ENCODE peak calls at places on chromosomes 6 and 20, in seven cellular contexts. B is uterus, F is ovary, E is adrenal gland, W is breast epithelium, X is body of pancreas, T is heart left ventricle. J is an unnamed sample.

GRCh38 chr20:46350201-46350985 is 42.1 kb upstream of the CDH22 start:
- DNase-seq in B (no peak), F (no peak), E (peak), W (no peak), X (no peak), T (no peak), J (peak)

GRCh38 chr20:50762045-50762422 is 30.7 kb downstream of the PARD6B start:
- DNase-seq in B (no peak), F (no peak), E (peak), W (peak), X (peak), T (no peak), J (peak)

GRCh38 chr6:33977606-33978438 is 168.1 kb downstream of the GRM4 start:
- DNase-seq in B (no peak), F (no peak), E (no peak), W (no peak), X (no peak), T (no peak), J (no peak)

GRCh38 chr6:30091577-30092381 is 16.2 kb upstream of the RNF39 start:
- DNase-seq in B (no peak), F (no peak), E (peak), W (peak), X (no peak), T (no peak), J (peak)

GRCh38 chr6:4405609-4406212 is 270.3 kb upstream of the ECI2 start:
- DNase-seq in B (no peak), F (no peak), E (no peak), W (no peak), X (no peak), T (no peak), J (no peak)

GRCh38 chr20:4961746-4962145 is 39.6 kb downstream of the SLC23A2 start:
- DNase-seq in B (no peak), F (no peak), E (peak), W (no peak), X (peak), T (peak), J (no peak)

GRCh38 chr20:41167118-41167470 is 29.8 kb downstream of the PLCG1 start:
- DNase-seq in B (no peak), F (peak), E (no peak), W (no peak), X (no peak), T (no peak), J (no peak)

GRCh38 chr20:38987777-38988176 is 25.6 kb downstream of the DHX35 start:
- DNase-seq in B (no peak), F (no peak), E (no peak), W (no peak), X (no peak), T (no peak), J (no peak)

GRCh38 chr6:152386131-152386530 is 251.0 kb downstream of the SYNE1 start:
- DNase-seq in B (no peak), F (no peak), E (no peak), W (no peak), X (no peak), T (no peak), J (no peak)

GRCh38 chr20:1895674-1896496 is 678 bp downstream of the SIRPA start:
- DNase-seq in B (peak), F (no peak), E (no peak), W (peak), X (peak), T (no peak), J (no peak)

GRCh38 chr20:346640-347316 is at the start of gene NRSN2:
- DNase-seq in B (peak), F (peak), E (peak), W (peak), X (peak), T (peak), J (peak)

GRCh38 chr6:150717419-150717818 is 117.7 kb downstream of the PLEKHG1 start:
- DNase-seq in B (no peak), F (no peak), E (no peak), W (peak), X (peak), T (no peak), J (no peak)

GRCh38 chr6:21601341-21601740 is 7.8 kb downstream of the SOX4 start:
- DNase-seq in B (no peak), F (no peak), E (no peak), W (no peak), X (no peak), T (no peak), J (no peak)

GRCh38 chr6:144944121-144944520 is 659.0 kb downstream of the UTRN start:
- DNase-seq in B (no peak), F (no peak), E (no peak), W (no peak), X (no peak), T (no peak), J (no peak)

GRCh38 chr6:68473433-68474210 is 161.5 kb upstream of the ADGRB3 start:
- DNase-seq in B (no peak), F (no peak), E (no peak), W (no peak), X (no peak), T (no peak), J (no peak)

GRCh38 chr6:113632220-113632864 is 224.8 kb upstream of the MARCKS start:
- DNase-seq in B (no peak), F (no peak), E (peak), W (peak), X (peak), T (peak), J (no peak)

GRCh38 chr6:44730771-44731391 is 343.4 kb downstream of the CDC5L start:
- DNase-seq in B (no peak), F (no peak), E (no peak), W (no peak), X (no peak), T (no peak), J (no peak)

GRCh38 chr6:44732243-44732642 is 344.7 kb downstream of the CDC5L start:
- DNase-seq in B (no peak), F (no peak), E (no peak), W (no peak), X (no peak), T (no peak), J (no peak)

GRCh38 chr6:44733868-44734267 is 346.4 kb downstream of the CDC5L start:
- DNase-seq in B (peak), F (no peak), E (peak), W (no peak), X (peak), T (peak), J (peak)

GRCh38 chr6:44733146-44733545 is 345.6 kb downstream of the CDC5L start:
- DNase-seq in B (no peak), F (no peak), E (no peak), W (no peak), X (no peak), T (no peak), J (no peak)

DNA sequence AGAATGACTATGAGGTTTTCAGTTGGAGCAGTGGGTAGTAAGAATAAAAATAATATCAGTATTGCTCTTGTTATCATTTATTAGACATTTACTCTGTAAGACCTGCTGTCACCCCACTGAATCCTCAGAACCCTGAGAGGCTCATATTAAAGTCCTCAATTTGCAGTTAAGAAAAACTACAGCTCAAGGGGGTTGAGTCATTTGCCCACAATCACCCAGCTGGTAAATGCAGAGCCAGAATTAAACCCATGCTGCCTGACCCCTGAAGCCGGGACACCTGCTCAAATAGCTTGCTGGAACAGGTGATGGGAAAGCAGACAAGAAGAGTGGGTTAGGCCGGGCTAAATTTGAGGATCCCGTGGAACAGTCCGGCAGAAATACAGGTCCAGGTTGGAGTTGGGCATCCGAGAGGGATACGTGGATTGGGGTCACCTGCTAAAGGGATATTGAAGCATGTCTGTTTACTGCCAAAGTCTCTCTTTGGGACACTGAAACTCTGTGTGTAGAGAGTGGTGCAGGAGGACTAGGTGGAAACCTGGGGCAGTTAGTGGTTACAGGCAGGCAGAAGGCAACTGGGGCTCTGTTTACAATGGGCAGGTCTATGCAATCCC is 344.1 kb downstream of the CDC5L start:
- DNase-seq in B (no peak), F (no peak), E (no peak), W (no peak), X (no peak), T (no peak), J (no peak)
- H3K27ac ChIP-seq in B (no peak), F (no peak), E (no peak), W (no peak), X (no peak), T (no peak), J (no peak)

GRCh38 chr6:139370707-139371345 is 3.6 kb downstream of the CITED2 start:
- DNase-seq in B (no peak), F (no peak), E (no peak), W (no peak), X (no peak), T (no peak), J (no peak)

GRCh38 chr6:139370047-139370706 is 4.3 kb downstream of the CITED2 start:
- DNase-seq in B (no peak), F (no peak), E (peak), W (no peak), X (peak), T (no peak), J (no peak)

GRCh38 chr6:139372326-139373153 is 1.9 kb downstream of the CITED2 start:
- DNase-seq in B (no peak), F (no peak), E (no peak), W (no peak), X (no peak), T (no peak), J (no peak)

GRCh38 chr6:139373154-139373927 is 1.1 kb downstream of the CITED2 start:
- DNase-seq in B (peak), F (peak), E (peak), W (peak), X (peak), T (peak), J (peak)

DNA sequence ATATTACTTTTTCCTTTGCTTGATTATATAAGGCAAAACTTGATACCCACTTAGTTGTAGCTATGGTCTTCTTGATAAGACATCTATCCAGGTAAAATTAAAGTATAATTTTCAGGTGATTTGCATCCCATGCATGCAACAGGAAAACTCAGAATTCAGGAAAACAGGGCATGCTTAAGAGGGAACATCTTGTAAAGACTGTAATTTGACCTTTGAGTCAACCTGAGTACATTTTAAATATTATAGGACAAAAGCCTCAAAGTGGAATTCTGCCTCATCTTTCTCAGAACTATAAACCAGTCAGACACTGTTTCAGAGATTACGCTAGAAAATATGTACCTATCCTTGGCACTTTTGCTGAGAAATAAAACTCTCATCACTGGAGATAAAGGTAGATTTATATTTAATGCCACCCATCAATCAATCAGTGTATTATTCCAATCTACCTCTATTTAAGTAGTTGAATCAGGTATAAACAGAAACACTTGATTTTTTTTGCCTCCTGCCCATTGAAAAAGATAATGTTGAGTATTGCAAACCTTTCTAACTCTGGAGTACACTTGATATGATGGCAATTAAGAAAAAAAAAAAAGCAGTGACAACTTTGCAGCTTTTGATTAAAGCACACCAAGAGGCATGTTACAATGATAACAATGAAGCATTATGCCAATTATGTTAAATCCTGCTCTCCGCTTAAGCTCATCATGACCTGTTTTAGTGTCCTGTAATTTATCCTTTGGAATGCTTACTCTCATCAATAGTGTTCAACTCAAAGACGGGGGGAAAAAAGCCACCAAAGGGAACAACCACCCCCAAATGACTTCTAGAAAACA is 2.8 kb downstream of the CITED2 start:
- DNase-seq in B (no peak), F (no peak), E (no peak), W (no peak), X (no peak), T (no peak), J (no peak)
- TF ChIP-seq POLR2A in B (no peak), F (no peak), E (no peak), W (no peak), X (no peak), T (no peak), J (no peak)

GRCh38 chr6:35305117-35305516 is 7.5 kb downstream of the DEF6 start:
- DNase-seq in B (no peak), F (no peak), E (no peak), W (no peak), X (no peak), T (no peak), J (no peak)
- H3K27ac ChIP-seq in B (no peak), F (no peak), E (no peak), W (no peak), X (no peak), T (no peak), J (no peak)

GRCh38 chr6:159866286-159867247 is 24.2 kb upstream of the MAS1 start:
- DNase-seq in B (no peak), F (no peak), E (no peak), W (no peak), X (no peak), T (no peak), J (no peak)
- TF ChIP-seq POLR2A in B (no peak), F (no peak), E (no peak), W (no peak), X (no peak), T (no peak), J (no peak)

GRCh38 chr6:109164331-109164730 is 69.0 kb downstream of the CEP57L1 start:
- DNase-seq in B (no peak), F (no peak), E (no peak), W (no peak), X (no peak), T (no peak), J (no peak)

GRCh38 chr6:109167557-109167956 is 72.2 kb downstream of the CEP57L1 start:
- DNase-seq in B (no peak), F (no peak), E (no peak), W (no peak), X (no peak), T (no peak), J (no peak)

GRCh38 chr6:109166643-109167042 is 71.3 kb downstream of the CEP57L1 start:
- DNase-seq in B (no peak), F (no peak), E (no peak), W (no peak), X (no peak), T (no peak), J (no peak)

GRCh38 chr6:109170333-109170732 is 75.0 kb downstream of the CEP57L1 start:
- DNase-seq in B (no peak), F (no peak), E (no peak), W (no peak), X (no peak), T (no peak), J (no peak)

GRCh38 chr6:109165392-109165964 is 70.2 kb downstream of the CEP57L1 start:
- DNase-seq in B (peak), F (no peak), E (peak), W (peak), X (peak), T (peak), J (no peak)
- H3K27ac ChIP-seq in B (no peak), F (no peak), E (no peak), W (peak), X (no peak), T (no peak), J (no peak)